ENCODE peak calls at places on chromosomes 6 and 20, in five cellular contexts. One of them, this sample, is unnamed.

GRCh38 chr6:3252369-3252768 is 6.4 kb upstream of the PSMG4 start:
- DNase-seq in fibroblast of lung: no peak
- DNase-seq in CD4-positive, CD25-positive, alpha-beta regulatory T cell: no peak
- DNase-seq in upper lobe of left lung: no peak
- DNase-seq in heart right ventricle: no peak
- DNase-seq in this sample: no peak

GRCh38 chr20:33609504-33609903 is 52.6 kb upstream of the C20orf144 start:
- DNase-seq in CD4-positive, CD25-positive, alpha-beta regulatory T cell: no peak
- DNase-seq in heart right ventricle: no peak
- DNase-seq in fibroblast of lung: no peak
- DNase-seq in upper lobe of left lung: no peak
- DNase-seq in this sample: no peak

GRCh38 chr20:45337367-45338120 is 10.7 kb downstream of the SDC4 start:
- DNase-seq in CD4-positive, CD25-positive, alpha-beta regulatory T cell: no peak
- DNase-seq in fibroblast of lung: peak; percentile 98
- DNase-seq in upper lobe of left lung: no peak
- DNase-seq in heart right ventricle: peak; percentile 53
- DNase-seq in this sample: no peak

GRCh38 chr6:6711832-6712231 is 123.3 kb downstream of the LY86 start:
- DNase-seq in fibroblast of lung: no peak
- DNase-seq in upper lobe of left lung: no peak
- DNase-seq in CD4-positive, CD25-positive, alpha-beta regulatory T cell: peak; percentile 7
- DNase-seq in heart right ventricle: no peak
- DNase-seq in this sample: no peak

GRCh38 chr20:37095108-37095608 is 639 bp downstream of the RBL1 start:
- DNase-seq in CD4-positive, CD25-positive, alpha-beta regulatory T cell: peak; percentile 83
- DNase-seq in upper lobe of left lung: no peak
- DNase-seq in heart right ventricle: no peak
- DNase-seq in fibroblast of lung: no peak
- DNase-seq in this sample: peak; percentile 66

GRCh38 chr20:18989736-18990474 is 176.3 kb downstream of the SCP2D1 start:
- DNase-seq in fibroblast of lung: no peak
- DNase-seq in CD4-positive, CD25-positive, alpha-beta regulatory T cell: no peak
- DNase-seq in heart right ventricle: no peak
- DNase-seq in upper lobe of left lung: no peak
- DNase-seq in this sample: no peak

GRCh38 chr6:166751051-166751595 is 124.1 kb upstream of the RPS6KA2 start:
- DNase-seq in CD4-positive, CD25-positive, alpha-beta regulatory T cell: no peak
- DNase-seq in fibroblast of lung: peak; percentile 22
- DNase-seq in upper lobe of left lung: no peak
- DNase-seq in heart right ventricle: no peak
- DNase-seq in this sample: no peak

GRCh38 chr6:113495521-113495920 is 361.6 kb upstream of the MARCKS start:
- DNase-seq in heart right ventricle: no peak
- DNase-seq in fibroblast of lung: peak; percentile 89
- DNase-seq in upper lobe of left lung: no peak
- DNase-seq in CD4-positive, CD25-positive, alpha-beta regulatory T cell: no peak
- DNase-seq in this sample: no peak

GRCh38 chr6:107713214-107713962 is 110.7 kb downstream of the SCML4 start:
- DNase-seq in fibroblast of lung: no peak
- DNase-seq in upper lobe of left lung: no peak
- DNase-seq in CD4-positive, CD25-positive, alpha-beta regulatory T cell: no peak
- DNase-seq in heart right ventricle: no peak
- DNase-seq in this sample: no peak

GRCh38 chr6:38803129-38803528 is 88.0 kb downstream of the DNAH8 start:
- DNase-seq in fibroblast of lung: no peak
- DNase-seq in CD4-positive, CD25-positive, alpha-beta regulatory T cell: no peak
- DNase-seq in upper lobe of left lung: no peak
- DNase-seq in heart right ventricle: no peak
- DNase-seq in this sample: no peak

GRCh38 chr6:44053760-44054556 is 73.3 kb downstream of the MRPL14 start:
- DNase-seq in CD4-positive, CD25-positive, alpha-beta regulatory T cell: no peak
- DNase-seq in fibroblast of lung: peak; percentile 78
- DNase-seq in heart right ventricle: no peak
- DNase-seq in upper lobe of left lung: no peak
- DNase-seq in this sample: no peak

GRCh38 chr6:82987951-82988350 is 77.7 kb downstream of the UBE3D start:
- DNase-seq in heart right ventricle: no peak
- DNase-seq in fibroblast of lung: no peak
- DNase-seq in CD4-positive, CD25-positive, alpha-beta regulatory T cell: no peak
- DNase-seq in upper lobe of left lung: no peak
- DNase-seq in this sample: no peak

GRCh38 chr6:14316911-14317535 is 199.5 kb downstream of the CD83 start:
- DNase-seq in fibroblast of lung: no peak
- DNase-seq in heart right ventricle: no peak
- DNase-seq in upper lobe of left lung: no peak
- DNase-seq in CD4-positive, CD25-positive, alpha-beta regulatory T cell: peak; percentile 28
- DNase-seq in this sample: no peak

GRCh38 chr20:5674176-5674660 is 76.0 kb upstream of the SHLD1 start:
- DNase-seq in upper lobe of left lung: no peak
- DNase-seq in CD4-positive, CD25-positive, alpha-beta regulatory T cell: peak; percentile 33
- DNase-seq in fibroblast of lung: peak; percentile 44
- DNase-seq in heart right ventricle: no peak
- DNase-seq in this sample: no peak

GRCh38 chr6:16948376-16948775 is 153.5 kb upstream of the STMND1 start:
- DNase-seq in upper lobe of left lung: no peak
- DNase-seq in fibroblast of lung: peak; percentile 44
- DNase-seq in CD4-positive, CD25-positive, alpha-beta regulatory T cell: no peak
- DNase-seq in heart right ventricle: no peak
- DNase-seq in this sample: no peak

GRCh38 chr6:125285353-125285752 is 16.4 kb downstream of the HDDC2 start:
- DNase-seq in upper lobe of left lung: no peak
- DNase-seq in CD4-positive, CD25-positive, alpha-beta regulatory T cell: no peak
- DNase-seq in fibroblast of lung: no peak
- DNase-seq in heart right ventricle: no peak
- DNase-seq in this sample: no peak

GRCh38 chr6:52162940-52163908 is 23.0 kb upstream of the IL17A start:
- DNase-seq in heart right ventricle: no peak
- DNase-seq in fibroblast of lung: no peak
- DNase-seq in upper lobe of left lung: no peak
- DNase-seq in CD4-positive, CD25-positive, alpha-beta regulatory T cell: peak; percentile 41
- DNase-seq in this sample: peak; percentile 22

GRCh38 chr6:124973780-124974179 is 11.5 kb downstream of the RNF217 start:
- DNase-seq in heart right ventricle: no peak
- DNase-seq in CD4-positive, CD25-positive, alpha-beta regulatory T cell: no peak
- DNase-seq in upper lobe of left lung: no peak
- DNase-seq in fibroblast of lung: no peak
- DNase-seq in this sample: no peak

GRCh38 chr20:34669094-34669493 is 7.8 kb downstream of the PIGU start:
- DNase-seq in heart right ventricle: no peak
- DNase-seq in fibroblast of lung: no peak
- DNase-seq in upper lobe of left lung: no peak
- DNase-seq in CD4-positive, CD25-positive, alpha-beta regulatory T cell: no peak
- DNase-seq in this sample: no peak

GRCh38 chr6:135675862-135676261 is 175.6 kb upstream of the PDE7B start:
- DNase-seq in CD4-positive, CD25-positive, alpha-beta regulatory T cell: peak; percentile 52
- DNase-seq in heart right ventricle: no peak
- DNase-seq in upper lobe of left lung: no peak
- DNase-seq in fibroblast of lung: peak; percentile 13
- DNase-seq in this sample: peak; percentile 46

GRCh38 chr6:113908801-113909200 is 51.7 kb downstream of the MARCKS start:
- DNase-seq in CD4-positive, CD25-positive, alpha-beta regulatory T cell: no peak
- DNase-seq in fibroblast of lung: peak; percentile 56
- DNase-seq in upper lobe of left lung: no peak
- DNase-seq in heart right ventricle: no peak
- DNase-seq in this sample: no peak

GRCh38 chr6:43386492-43386891 is 17.0 kb upstream of the ZNF318 start:
- DNase-seq in heart right ventricle: no peak
- DNase-seq in upper lobe of left lung: no peak
- DNase-seq in fibroblast of lung: peak; percentile 5
- DNase-seq in CD4-positive, CD25-positive, alpha-beta regulatory T cell: peak; percentile 51
- DNase-seq in this sample: peak; percentile 36

GRCh38 chr6:137637161-137637560 is 143.0 kb upstream of the OLIG3 start:
- DNase-seq in fibroblast of lung: peak; percentile 99
- DNase-seq in upper lobe of left lung: no peak
- DNase-seq in CD4-positive, CD25-positive, alpha-beta regulatory T cell: no peak
- DNase-seq in heart right ventricle: no peak
- DNase-seq in this sample: no peak

DNA sequence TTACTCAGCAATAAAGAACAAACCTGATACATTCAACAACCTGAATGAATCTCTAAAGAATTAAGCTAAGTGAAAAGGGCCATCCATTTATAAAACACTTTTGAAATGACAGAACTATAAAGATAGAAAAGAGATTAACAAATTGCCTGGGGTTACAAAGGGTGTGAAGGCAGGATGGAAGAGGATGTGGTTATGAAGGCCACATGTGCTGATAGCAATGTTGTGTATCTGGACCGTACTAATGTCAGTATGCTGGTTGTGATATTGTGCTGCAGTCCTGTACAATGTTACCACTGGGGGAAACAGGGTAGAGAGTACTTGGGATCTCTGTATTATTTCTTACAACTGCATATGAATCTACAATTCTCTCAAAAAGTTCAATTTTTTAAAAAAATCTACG is 36.4 kb downstream of the ELOVL5 start:
- DNase-seq in heart right ventricle: no peak
- DNase-seq in fibroblast of lung: no peak
- DNase-seq in upper lobe of left lung: no peak
- DNase-seq in CD4-positive, CD25-positive, alpha-beta regulatory T cell: peak; percentile 71
- DNase-seq in this sample: no peak
- H3K4me1 ChIP-seq in heart right ventricle: peaks cover 38% of the 10 kb centered on the region
- H3K4me1 ChIP-seq in fibroblast of lung: peaks cover 7% of the 10 kb centered on the region
- H3K4me1 ChIP-seq in upper lobe of left lung: peaks cover 31% of the 10 kb centered on the region
- H3K4me1 ChIP-seq in CD4-positive, CD25-positive, alpha-beta regulatory T cell: peaks cover 97% of the 10 kb centered on the region
- H3K4me1 ChIP-seq in this sample: peaks cover 99% of the 10 kb centered on the region

GRCh38 chr20:21499641-21500040 is 14.2 kb downstream of the NKX2-2 start:
- DNase-seq in fibroblast of lung: no peak
- DNase-seq in heart right ventricle: no peak
- DNase-seq in CD4-positive, CD25-positive, alpha-beta regulatory T cell: no peak
- DNase-seq in upper lobe of left lung: no peak
- DNase-seq in this sample: no peak

GRCh38 chr20:21498646-21499045 is 15.2 kb downstream of the NKX2-2 start:
- DNase-seq in heart right ventricle: no peak
- DNase-seq in CD4-positive, CD25-positive, alpha-beta regulatory T cell: no peak
- DNase-seq in upper lobe of left lung: no peak
- DNase-seq in fibroblast of lung: no peak
- DNase-seq in this sample: no peak

GRCh38 chr20:21501184-21501583 is 12.7 kb downstream of the NKX2-2 start:
- DNase-seq in CD4-positive, CD25-positive, alpha-beta regulatory T cell: no peak
- DNase-seq in upper lobe of left lung: no peak
- DNase-seq in fibroblast of lung: no peak
- DNase-seq in heart right ventricle: no peak
- DNase-seq in this sample: no peak

GRCh38 chr20:21503345-21503744 is 10.5 kb downstream of the NKX2-2 start:
- DNase-seq in heart right ventricle: no peak
- DNase-seq in upper lobe of left lung: no peak
- DNase-seq in fibroblast of lung: peak; percentile 87
- DNase-seq in CD4-positive, CD25-positive, alpha-beta regulatory T cell: no peak
- DNase-seq in this sample: no peak

GRCh38 chr20:21500599-21500998 is 13.3 kb downstream of the NKX2-2 start:
- DNase-seq in fibroblast of lung: no peak
- DNase-seq in CD4-positive, CD25-positive, alpha-beta regulatory T cell: no peak
- DNase-seq in heart right ventricle: no peak
- DNase-seq in upper lobe of left lung: no peak
- DNase-seq in this sample: no peak
- H3K27me3 ChIP-seq in fibroblast of lung: no peaks in the 10 kb centered on the region
- H3K27me3 ChIP-seq in CD4-positive, CD25-positive, alpha-beta regulatory T cell: peaks cover 7% of the 10 kb centered on the region
- H3K27me3 ChIP-seq in heart right ventricle: peaks cover 65% of the 10 kb centered on the region
- H3K27me3 ChIP-seq in upper lobe of left lung: peaks cover 3% of the 10 kb centered on the region
- H3K27me3 ChIP-seq in this sample: peaks cover 4% of the 10 kb centered on the region

GRCh38 chr6:36769676-36770499 is 69.4 kb downstream of the CPNE5 start:
- DNase-seq in fibroblast of lung: peak; percentile 59
- DNase-seq in CD4-positive, CD25-positive, alpha-beta regulatory T cell: peak; percentile 85
- DNase-seq in upper lobe of left lung: no peak
- DNase-seq in heart right ventricle: no peak
- DNase-seq in this sample: peak; percentile 35

GRCh38 chr6:36771145-36771544 is 68.1 kb downstream of the CPNE5 start:
- DNase-seq in heart right ventricle: no peak
- DNase-seq in CD4-positive, CD25-positive, alpha-beta regulatory T cell: no peak
- DNase-seq in upper lobe of left lung: no peak
- DNase-seq in fibroblast of lung: no peak
- DNase-seq in this sample: no peak

GRCh38 chr6:36776167-36776566 is 63.1 kb downstream of the CPNE5 start:
- DNase-seq in CD4-positive, CD25-positive, alpha-beta regulatory T cell: no peak
- DNase-seq in fibroblast of lung: no peak
- DNase-seq in heart right ventricle: no peak
- DNase-seq in upper lobe of left lung: no peak
- DNase-seq in this sample: no peak

GRCh38 chr6:36769161-36769675 is 70.0 kb downstream of the CPNE5 start:
- DNase-seq in fibroblast of lung: peak; percentile 49
- DNase-seq in upper lobe of left lung: peak; percentile 36
- DNase-seq in CD4-positive, CD25-positive, alpha-beta regulatory T cell: no peak
- DNase-seq in heart right ventricle: peak; percentile 37
- DNase-seq in this sample: no peak

DNA sequence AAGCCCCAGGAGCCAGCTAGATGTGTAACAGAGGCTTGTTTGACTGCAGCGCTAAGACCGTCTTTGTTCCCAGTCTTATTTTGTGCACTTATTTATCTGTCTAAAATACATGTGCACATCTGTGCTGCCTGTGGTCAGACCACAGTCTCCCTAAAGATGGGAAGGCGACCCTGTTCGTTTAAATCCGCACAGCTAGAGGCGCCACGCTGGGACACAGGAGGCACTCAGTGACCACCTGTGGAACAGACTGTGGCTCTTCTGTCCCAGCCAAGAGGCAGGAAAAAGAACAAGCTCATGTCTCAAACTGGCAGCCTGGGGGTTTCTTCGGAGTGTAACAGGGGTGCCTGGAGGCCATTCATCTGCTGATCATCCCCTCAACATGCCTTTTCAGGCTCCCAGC is 66.8 kb downstream of the CPNE5 start:
- DNase-seq in upper lobe of left lung: no peak
- DNase-seq in CD4-positive, CD25-positive, alpha-beta regulatory T cell: no peak
- DNase-seq in fibroblast of lung: no peak
- DNase-seq in heart right ventricle: no peak
- DNase-seq in this sample: no peak
- H3K9me3 ChIP-seq in upper lobe of left lung: no peaks in the 10 kb centered on the region
- H3K9me3 ChIP-seq in CD4-positive, CD25-positive, alpha-beta regulatory T cell: no peaks in the 10 kb centered on the region
- H3K9me3 ChIP-seq in fibroblast of lung: no peaks in the 10 kb centered on the region
- H3K9me3 ChIP-seq in heart right ventricle: no peaks in the 10 kb centered on the region
- H3K9me3 ChIP-seq in this sample: no peaks in the 10 kb centered on the region

DNA sequence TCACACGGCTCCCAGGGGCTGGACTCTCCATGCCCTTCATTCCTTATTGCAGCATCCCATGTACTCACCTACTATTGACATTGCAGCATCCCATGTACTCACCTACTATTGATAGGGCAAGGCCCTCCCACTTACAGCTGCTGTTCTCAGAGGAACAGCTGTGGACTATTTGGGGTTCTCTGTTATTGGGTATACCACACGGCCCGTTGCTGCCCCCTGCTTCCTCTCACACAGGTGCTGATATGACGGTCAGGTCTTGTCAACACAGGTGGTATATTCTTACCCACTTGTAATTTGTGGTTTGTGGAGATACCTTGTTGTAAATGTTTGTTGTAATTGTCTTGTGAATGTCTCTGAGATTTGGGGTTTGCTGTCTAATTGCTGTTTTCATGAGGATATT is 18.8 kb downstream of the ALDH5A1 start:
- DNase-seq in CD4-positive, CD25-positive, alpha-beta regulatory T cell: no peak
- DNase-seq in fibroblast of lung: no peak
- DNase-seq in upper lobe of left lung: no peak
- DNase-seq in heart right ventricle: no peak
- DNase-seq in this sample: no peak
- H3K4me1 ChIP-seq in CD4-positive, CD25-positive, alpha-beta regulatory T cell: no peaks in the 10 kb centered on the region
- H3K4me1 ChIP-seq in fibroblast of lung: no peaks in the 10 kb centered on the region
- H3K4me1 ChIP-seq in upper lobe of left lung: no peaks in the 10 kb centered on the region
- H3K4me1 ChIP-seq in heart right ventricle: no peaks in the 10 kb centered on the region
- H3K4me1 ChIP-seq in this sample: no peaks in the 10 kb centered on the region

GRCh38 chr20:52761867-52762266 is 210.3 kb upstream of the TSHZ2 start:
- DNase-seq in heart right ventricle: no peak
- DNase-seq in fibroblast of lung: peak; percentile 36
- DNase-seq in upper lobe of left lung: no peak
- DNase-seq in CD4-positive, CD25-positive, alpha-beta regulatory T cell: no peak
- DNase-seq in this sample: no peak
- H3K27me3 ChIP-seq in heart right ventricle: no peaks in the 10 kb centered on the region
- H3K27me3 ChIP-seq in fibroblast of lung: no peaks in the 10 kb centered on the region
- H3K27me3 ChIP-seq in upper lobe of left lung: no peaks in the 10 kb centered on the region
- H3K27me3 ChIP-seq in CD4-positive, CD25-positive, alpha-beta regulatory T cell: no peaks in the 10 kb centered on the region
- H3K27me3 ChIP-seq in this sample: no peaks in the 10 kb centered on the region

This sample was measured in CD4-positive, alpha-beta memory T cell.